ENCODE peak calls at places on chromosomes 6 and 20, in four cellular contexts. T is Caco-2, Y is SK-N-SH, Z is GM06990. C is an unnamed sample.
A peak's percentile ranks its signal among the peaks of the same experiment; 100 is the strongest.

GRCh38 chr6:3671382-3671781 is 80.1 kb downstream of the PXDC1 start:
- DNase-seq in T (no peak), Y (no peak), Z (no peak), C (no peak)

GRCh38 chr6:36777806-36778205 is 61.4 kb downstream of the CPNE5 start:
- DNase-seq in Y (no peak), Z (no peak), T (no peak), C (no peak)

GRCh38 chr6:139145661-139146060 is 10.8 kb downstream of the HECA start:
- DNase-seq in Z (no peak), Y (no peak), T (no peak), C (no peak)

GRCh38 chr6:130776287-130776925 is 50.8 kb upstream of the SMLR1 start:
- DNase-seq in Y (no peak), T (no peak), Z (peak; percentile 36), C (no peak)

GRCh38 chr20:2281563-2281962 is 14.2 kb upstream of the TGM3 start:
- DNase-seq in Z (no peak), T (no peak), Y (no peak), C (no peak)

GRCh38 chr20:33933469-33933909 is 60.2 kb upstream of the RALY start:
- DNase-seq in Y (peak; percentile 52), Z (peak; percentile 22), T (peak; percentile 86), C (peak; percentile 75)

GRCh38 chr6:139029470-139030210 is 1.1 kb downstream of the ABRACL start:
- DNase-seq in Z (no peak), Y (no peak), T (peak; percentile 60), C (peak; percentile 78)

GRCh38 chr6:31308050-31308844 is 36.4 kb upstream of the HLA-C start:
- DNase-seq in Z (peak; percentile 64), Y (no peak), T (no peak), C (peak; percentile 75)

GRCh38 chr6:56714982-56715456 is 72.3 kb upstream of the DST start:
- DNase-seq in Y (peak; percentile 55), T (no peak), Z (no peak), C (no peak)

DNA sequence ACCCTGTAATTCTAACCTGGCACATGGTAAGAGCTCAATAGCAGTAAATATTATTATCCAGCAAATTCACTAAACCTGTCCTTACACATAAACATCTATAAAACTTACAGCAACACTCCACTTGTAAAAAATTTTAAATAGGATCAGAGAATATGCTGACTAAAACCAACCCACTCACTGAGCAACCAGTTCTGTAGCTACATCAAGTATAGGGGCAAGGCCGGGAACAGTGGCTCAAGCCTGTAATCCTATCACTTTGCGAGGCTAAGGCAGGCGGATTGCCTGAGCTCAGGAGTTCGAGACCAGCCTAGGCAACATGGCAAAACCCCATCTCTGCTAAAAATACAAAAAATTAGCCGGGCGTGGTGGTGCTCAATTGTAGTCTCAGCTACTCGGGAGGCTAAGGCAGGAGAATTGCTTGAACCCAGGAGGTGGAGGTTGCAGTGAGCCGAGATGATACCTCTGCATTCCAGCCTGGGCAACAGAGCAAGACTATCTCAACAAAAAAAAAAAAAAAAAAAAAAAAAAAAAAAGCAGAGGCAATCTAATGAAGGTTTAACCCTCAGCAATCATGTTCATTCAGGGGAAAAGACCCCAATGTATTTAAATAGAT is 6.8 kb downstream of the STAU1 start:
- DNase-seq in Y (no peak), Z (no peak), T (no peak), C (no peak)
- H3K4me3 ChIP-seq in Y (no peak overlapping the region), Z (no peak overlapping the region), T (no peak overlapping the region), C (no peak overlapping the region)

GRCh38 chr6:147301070-147301469 is 96.9 kb downstream of the STXBP5 start:
- DNase-seq in Z (no peak), T (no peak), Y (no peak), C (no peak)
- H3K36me3 ChIP-seq in Z (no peaks in the 10 kb centered on the region), T (peaks cover 5% of the 10 kb centered on the region), Y (peaks cover 31% of the 10 kb centered on the region), C (peaks cover 3% of the 10 kb centered on the region)

DNA sequence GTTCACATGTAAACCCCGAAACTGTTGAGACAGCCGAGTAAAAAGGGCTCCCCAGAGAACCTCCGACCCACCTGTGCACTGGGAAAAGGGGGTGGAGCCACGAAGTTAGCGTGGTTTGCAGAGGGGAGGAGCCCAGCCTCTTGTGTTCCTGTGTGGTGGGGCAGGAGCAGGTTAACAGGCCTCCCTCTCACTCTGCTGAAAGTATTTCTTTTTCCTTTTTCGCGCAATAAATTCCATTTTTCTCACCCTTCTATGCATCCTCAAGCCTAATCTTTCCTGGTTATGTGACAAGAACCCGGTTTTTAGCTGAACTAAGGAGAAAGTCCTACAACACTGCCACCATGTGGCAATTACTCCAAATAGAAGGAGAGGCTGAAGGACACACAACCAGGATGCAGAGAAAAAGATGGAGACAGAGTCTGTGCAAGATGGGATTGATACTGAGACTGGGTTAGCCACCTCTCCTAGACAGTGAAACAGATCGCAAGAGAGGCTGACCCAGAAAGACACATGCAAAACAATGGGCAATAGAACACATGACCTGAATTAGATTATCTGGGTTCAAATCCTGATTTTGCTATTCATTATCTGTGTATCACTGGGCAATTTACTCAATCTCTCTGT is 168.7 kb upstream of the PRSS16 start:
- DNase-seq in Y (peak; percentile 52), Z (peak; percentile 28), T (peak; percentile 69), C (peak; percentile 21)
- H3K27me3 ChIP-seq in Y (no peaks in the 10 kb centered on the region), Z (no peaks in the 10 kb centered on the region), T (no peaks in the 10 kb centered on the region), C (peaks cover 2% of the 10 kb centered on the region)

DNA sequence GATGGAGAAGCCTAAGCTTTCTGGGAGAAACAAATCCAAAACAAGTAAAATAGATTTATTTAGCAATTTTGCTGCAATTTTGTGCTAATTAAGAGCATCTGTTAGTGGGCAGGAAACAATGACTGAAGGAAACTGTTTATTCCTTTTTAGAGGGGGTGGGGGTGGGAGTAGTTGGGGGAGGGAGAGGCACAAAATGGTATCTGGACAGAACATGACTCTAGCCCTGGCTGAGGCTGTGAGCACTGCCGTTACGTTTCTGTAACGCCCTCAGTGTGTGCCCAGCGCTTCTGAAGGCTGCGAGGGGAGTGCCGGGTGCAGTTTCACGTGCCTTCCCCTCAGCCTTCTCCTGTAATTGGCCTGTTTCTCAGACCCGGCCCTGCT is 28.8 kb downstream of the METTL24 start:
- DNase-seq in Y (peak; percentile 34), Z (no peak), T (no peak), C (no peak)
- H3K4me3 ChIP-seq in Y (no peak overlapping the region), Z (no peak overlapping the region), T (peak overlapping the region; percentile 29), C (no peak overlapping the region)

GRCh38 chr20:10313701-10314100 is 95.1 kb downstream of the SNAP25 start:
- DNase-seq in T (peak; percentile 39), Y (no peak), Z (no peak), C (no peak)

GRCh38 chr20:10314198-10314597 is 95.6 kb downstream of the SNAP25 start:
- DNase-seq in Y (no peak), T (no peak), Z (no peak), C (no peak)

GRCh38 chr20:10313215-10313614 is 94.6 kb downstream of the SNAP25 start:
- DNase-seq in Z (no peak), T (no peak), Y (no peak), C (no peak)

GRCh38 chr20:10316582-10316981 is 98.0 kb downstream of the SNAP25 start:
- DNase-seq in Y (no peak), T (peak; percentile 23), Z (no peak), C (no peak)

GRCh38 chr20:10315138-10315537 is 96.5 kb downstream of the SNAP25 start:
- DNase-seq in Z (no peak), T (no peak), Y (no peak), C (no peak)
- H3K36me3 ChIP-seq in Z (no peaks in the 10 kb centered on the region), T (no peaks in the 10 kb centered on the region), Y (no peaks in the 10 kb centered on the region), C (no peaks in the 10 kb centered on the region)

DNA sequence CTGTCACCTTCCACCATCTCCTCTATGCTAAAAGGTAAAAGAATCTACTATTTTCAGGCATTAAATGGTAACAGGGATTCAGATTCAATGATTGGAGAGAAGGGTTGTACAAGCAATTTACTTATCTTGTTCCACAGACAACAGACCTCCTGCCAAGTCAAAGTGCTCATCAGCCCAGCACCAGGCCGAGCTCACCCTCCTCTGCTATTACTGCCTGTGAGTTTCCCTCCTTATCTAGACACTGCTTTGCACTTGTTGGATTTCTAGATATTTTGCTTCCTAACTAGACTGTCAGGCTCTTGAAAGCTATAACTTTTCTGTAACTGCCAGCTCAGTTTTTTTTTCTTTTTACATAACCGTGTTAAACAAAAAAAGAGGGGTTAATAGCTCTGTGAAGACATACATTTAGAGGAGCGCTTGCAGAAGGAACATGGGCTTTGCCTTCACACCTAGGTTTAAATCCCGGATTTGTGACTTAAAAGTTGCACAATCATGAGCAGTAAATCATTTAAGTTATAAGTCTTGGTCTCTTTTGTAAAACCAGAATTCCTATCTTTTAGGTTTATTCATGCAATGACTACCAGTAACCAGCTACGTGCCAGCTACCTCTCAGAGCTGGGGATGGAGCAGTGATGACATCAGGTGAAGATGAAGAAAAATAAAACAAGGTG is 1.1 kb upstream of the FAM162B start:
- DNase-seq in Z (no peak), Y (peak; percentile 27), T (no peak), C (no peak)
- H3K27me3 ChIP-seq in Z (no peaks in the 10 kb centered on the region), Y (peaks cover 14% of the 10 kb centered on the region), T (no peaks in the 10 kb centered on the region), C (peaks cover 35% of the 10 kb centered on the region)

DNA sequence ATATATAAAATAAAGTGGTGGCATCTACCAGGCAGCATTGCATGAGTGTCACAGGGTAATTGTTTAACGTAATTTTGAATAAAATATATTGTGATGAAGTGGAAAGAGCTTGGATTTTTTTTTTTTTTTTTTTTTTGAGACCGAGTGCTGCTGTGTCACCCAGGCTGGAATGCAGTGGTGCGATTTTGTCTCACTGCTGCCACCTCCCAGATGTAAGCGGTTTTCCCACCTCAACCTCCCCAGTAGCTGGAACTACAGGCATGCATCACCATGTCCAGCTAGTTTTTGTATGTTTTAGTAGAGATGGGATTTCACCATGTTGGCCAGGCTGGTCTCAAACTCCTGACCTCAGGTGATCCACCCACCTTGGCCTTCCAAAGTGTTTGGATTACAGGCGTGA is 81.1 kb upstream of the SMIM8 start:
- DNase-seq in Y (no peak), T (peak; percentile 21), Z (no peak), C (peak; percentile 4)
- H3K4me3 ChIP-seq in Y (no peak overlapping the region), T (no peak overlapping the region), Z (no peak overlapping the region), C (no peak overlapping the region)